ENCODE peak calls at places on chromosomes 12 and 14, in eight cellular contexts. D is lower leg skin; M is AG04450; G is B cell; A is RWPE2; K is nephron progenitor cell; O is IMR-90; U is CD8-positive, alpha-beta T cell. N is an unnamed sample.

GRCh38 chr12:32896438-32897275 is at the start of gene PKP2:
- DNase-seq in D (peak; percentile 87), M (no peak), G (peak; percentile 25), A (peak; percentile 98), K (peak; percentile 86), O (no peak), U (no peak), N (peak; percentile 88)

GRCh38 chr12:15728118-15728598 is 61.0 kb downstream of the EPS8 start:
- DNase-seq in D (no peak), M (peak; percentile 21), G (no peak), A (no peak), K (no peak), O (peak; percentile 80), U (no peak), N (peak; percentile 63)

GRCh38 chr14:90388437-90388836 is 8.4 kb upstream of the CALM1 start:
- DNase-seq in D (no peak), M (peak; percentile 57), G (no peak), A (peak; percentile 73), K (peak; percentile 23), O (peak; percentile 90), U (no peak), N (peak; percentile 80)

GRCh38 chr12:11827096-11827841 is 177.8 kb downstream of the ETV6 start:
- DNase-seq in D (peak; percentile 76), M (no peak), G (no peak), A (no peak), K (peak; percentile 38), O (no peak), U (no peak), N (no peak)

GRCh38 chr14:87113286-87113685 is 879.7 kb downstream of the GALC start:
- DNase-seq in D (no peak), M (no peak), G (no peak), A (no peak), K (no peak), O (no peak), U (no peak), N (no peak)

GRCh38 chr12:67802723-67803122 is 154.2 kb downstream of the DYRK2 start:
- DNase-seq in D (no peak), M (no peak), G (no peak), A (no peak), K (no peak), O (no peak), U (no peak), N (no peak)

GRCh38 chr12:47391566-47391965 is 311.8 kb upstream of the AMIGO2 start:
- DNase-seq in D (no peak), M (no peak), G (peak; percentile 40), A (no peak), K (no peak), O (no peak), U (peak; percentile 37), N (no peak)

GRCh38 chr12:82279597-82279996 is 78.6 kb downstream of the CCDC59 start:
- DNase-seq in D (no peak), M (no peak), G (no peak), A (no peak), K (no peak), O (no peak), U (no peak), N (no peak)

GRCh38 chr14:99122521-99123125 is 149.4 kb downstream of the BCL11B start:
- DNase-seq in D (peak; percentile 50), M (no peak), G (no peak), A (no peak), K (peak; percentile 28), O (no peak), U (no peak), N (no peak)

GRCh38 chr14:66311935-66312334 is 174.2 kb upstream of the CCDC196 start:
- DNase-seq in D (no peak), M (no peak), G (no peak), A (no peak), K (no peak), O (no peak), U (no peak), N (no peak)

GRCh38 chr12:1630827-1631591 is 2.0 kb downstream of the WNT5B start:
- DNase-seq in D (no peak), M (no peak), G (no peak), A (no peak), K (peak; percentile 52), O (peak; percentile 77), U (no peak), N (no peak)

GRCh38 chr12:1628671-1629337 is at the start of gene WNT5B:
- DNase-seq in D (no peak), M (no peak), G (no peak), A (no peak), K (peak; percentile 40), O (no peak), U (no peak), N (no peak)

GRCh38 chr12:1632702-1633101 is 3.7 kb downstream of the WNT5B start:
- DNase-seq in D (no peak), M (no peak), G (no peak), A (no peak), K (no peak), O (no peak), U (no peak), N (no peak)

GRCh38 chr12:1630081-1630826 is 1.2 kb downstream of the WNT5B start:
- DNase-seq in D (peak; percentile 89), M (no peak), G (peak; percentile 59), A (no peak), K (peak; percentile 68), O (no peak), U (no peak), N (peak; percentile 35)

GRCh38 chr12:1629338-1630080 is 478 bp downstream of the WNT5B start:
- DNase-seq in D (no peak), M (no peak), G (no peak), A (no peak), K (peak; percentile 73), O (no peak), U (no peak), N (no peak)
- TF ChIP-seq CTCF in D (no peak), M (no peak), G (peak; percentile 64), A (no peak), K (peak; percentile 13), O (no peak), U (no peak), N (peak; percentile 6)

GRCh38 chr14:60188115-60188514 is 22.9 kb upstream of the DHRS7 start:
- DNase-seq in D (no peak), M (no peak), G (no peak), A (no peak), K (no peak), O (no peak), U (no peak), N (peak; percentile 24)

GRCh38 chr14:60188696-60189095 is 23.5 kb upstream of the DHRS7 start:
- DNase-seq in D (no peak), M (no peak), G (no peak), A (no peak), K (no peak), O (no peak), U (no peak), N (no peak)

GRCh38 chr14:60184597-60185555 is 19.7 kb upstream of the DHRS7 start:
- DNase-seq in D (no peak), M (no peak), G (no peak), A (no peak), K (no peak), O (no peak), U (no peak), N (peak; percentile 27)

GRCh38 chr14:60195179-60195810 is 30.1 kb upstream of the DHRS7 start:
- DNase-seq in D (no peak), M (no peak), G (no peak), A (no peak), K (no peak), O (no peak), U (no peak), N (no peak)

DNA sequence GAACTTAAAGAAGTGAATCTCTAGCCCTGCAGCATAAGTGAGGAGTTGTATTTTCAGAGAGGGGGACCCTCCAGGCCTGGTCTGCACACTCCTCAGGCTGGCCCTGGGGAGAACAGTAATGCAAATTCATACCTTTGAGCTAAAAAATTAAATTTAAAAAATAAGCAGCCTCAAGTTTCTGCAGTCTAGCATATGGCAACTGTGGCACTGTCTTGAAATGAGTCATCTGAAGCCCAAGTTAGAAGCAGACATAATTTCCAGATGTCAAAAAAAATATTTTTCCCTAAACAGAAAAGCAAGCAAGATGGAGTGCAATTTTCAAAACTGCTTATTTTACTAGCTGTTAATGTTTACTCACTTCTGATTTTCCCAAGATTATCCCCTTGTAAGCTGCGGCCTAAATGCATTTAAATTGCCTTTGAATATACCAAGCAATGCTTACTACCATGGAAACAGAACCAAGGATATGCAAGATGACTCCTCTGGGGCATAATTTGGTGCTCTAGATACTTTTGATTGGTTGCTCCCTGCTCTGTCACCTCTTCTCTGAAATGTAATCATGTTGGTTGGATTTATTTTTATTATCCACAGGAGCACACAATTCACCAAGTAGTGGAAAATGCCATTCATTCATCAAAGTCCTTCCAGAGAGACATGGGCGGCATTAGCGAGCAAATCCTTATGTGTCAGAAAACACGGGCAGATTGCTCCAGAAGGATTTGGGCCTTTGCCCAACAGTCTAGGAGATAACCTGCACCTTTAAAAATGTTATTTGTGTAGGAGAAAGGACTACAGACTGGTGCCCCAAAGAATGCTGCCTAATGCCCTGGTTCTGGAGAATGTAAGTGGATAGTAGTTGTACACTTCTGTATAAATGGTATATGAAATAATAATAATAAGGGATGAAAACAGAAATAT is 25.0 kb upstream of the DHRS7 start:
- DNase-seq in D (no peak), M (no peak), G (no peak), A (no peak), K (no peak), O (no peak), U (no peak), N (no peak)
- TF ChIP-seq CTCF in D (no peak), M (no peak), G (no peak), A (no peak), K (no peak), O (no peak), U (no peak), N (no peak)

DNA sequence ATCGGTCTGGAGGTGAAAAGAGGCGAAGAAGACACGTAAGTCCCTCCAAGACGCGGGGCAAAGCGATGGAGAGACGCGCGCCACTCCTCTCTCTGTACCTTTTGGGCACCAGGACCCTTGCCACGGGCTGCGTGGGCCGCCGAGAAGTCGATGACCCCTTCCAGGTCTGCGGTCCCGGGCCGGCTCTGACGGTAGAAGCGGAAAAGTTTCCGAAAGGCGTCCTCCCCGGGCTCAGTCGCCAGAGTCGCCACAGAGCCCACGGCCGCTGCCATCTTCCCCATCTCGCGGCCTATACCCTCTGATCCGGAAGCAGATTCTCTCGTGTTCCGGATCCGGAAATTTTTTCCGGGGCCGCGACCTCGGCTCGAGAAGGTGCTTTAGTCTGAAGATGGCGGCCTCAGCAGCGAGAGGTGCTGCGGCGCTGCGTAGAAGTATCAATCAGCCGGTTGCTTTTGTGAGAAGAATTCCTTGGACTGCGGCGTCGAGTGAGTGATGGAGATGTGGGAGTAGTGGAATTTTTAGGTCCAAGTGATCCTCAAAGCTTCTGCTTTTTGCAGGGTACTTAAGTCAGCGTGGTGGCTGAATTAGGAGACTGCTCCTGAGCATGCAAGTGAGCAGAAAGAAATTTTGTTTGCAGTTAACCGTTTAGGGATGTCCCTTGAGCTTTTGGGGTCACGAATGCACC is at the start of the genes ALKBH1 and SLIRP:
- DNase-seq in D (peak; percentile 97), M (peak; percentile 36), G (peak; percentile 90), A (peak; percentile 89), K (peak; percentile 85), O (peak; percentile 72), U (peak; percentile 84), N (peak; percentile 91)
- TF ChIP-seq CTCF in D (no peak), M (no peak), G (no peak), A (peak; percentile 59), K (no peak), O (no peak), U (no peak), N (no peak)

DNA sequence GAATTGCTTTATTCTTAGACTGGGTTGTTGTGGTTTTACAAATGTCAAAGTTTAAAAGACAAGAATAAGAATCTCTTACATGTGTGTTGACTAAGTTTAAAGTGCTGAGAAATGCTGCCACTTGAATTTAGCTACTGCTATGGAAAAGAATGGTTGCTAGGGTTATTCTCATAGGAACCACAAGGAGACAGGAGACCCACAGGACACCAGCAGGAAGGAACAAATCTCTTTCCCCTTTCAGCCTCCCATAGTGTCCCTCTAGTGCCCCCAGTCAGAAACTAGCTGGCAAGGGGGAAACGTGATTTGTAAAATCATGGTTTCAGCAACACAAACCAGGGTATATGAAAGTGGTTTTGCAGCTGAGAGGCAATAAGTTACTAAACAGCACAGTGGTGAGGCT is 102.7 kb downstream of the ST8SIA1 start:
- DNase-seq in D (no peak), M (no peak), G (no peak), A (no peak), K (no peak), O (no peak), U (no peak), N (peak; percentile 18)
- TF ChIP-seq CTCF in D (no peak), M (no peak), G (no peak), A (no peak), K (no peak), O (no peak), U (no peak), N (no peak)

N was measured in MCF 10A.